ENCODE peak calls at places on chromosomes 4 and X, in five cellular contexts. T is right atrium auricular region, P is body of pancreas, V is cardiac muscle cell, K is fibroblast of lung. F is an unnamed sample.

GRCh38 chr4:84470204-84470785 is 28.8 kb downstream of the NKX6-1 start:
- DNase-seq in K (no peak), V (no peak), P (no peak), T (no peak), F (no peak)

GRCh38 chrX:106391284-106391852 is 220.4 kb upstream of the RADX start:
- DNase-seq in V (peak; percentile 41), P (no peak), K (peak; percentile 15), T (no peak), F (no peak)

GRCh38 chr4:56696056-56696455 is 15.0 kb upstream of the HOPX start:
- DNase-seq in V (no peak), K (no peak), T (no peak), P (no peak), F (no peak)

GRCh38 chrX:97936296-97936695 is 1052.6 kb downstream of the RPA4 start:
- DNase-seq in K (no peak), T (no peak), P (no peak), V (no peak), F (peak; percentile 78)

GRCh38 chr4:111595456-111595855 is 549.8 kb upstream of the FAM241A start:
- DNase-seq in K (no peak), P (no peak), V (no peak), T (no peak), F (no peak)

GRCh38 chr4:112422644-112423043 is 93.3 kb downstream of the NEUROG2 start:
- DNase-seq in V (no peak), T (no peak), K (no peak), P (no peak), F (no peak)

GRCh38 chrX:152814048-152814447 is 16.5 kb downstream of the CETN2 start:
- DNase-seq in V (no peak), K (no peak), T (no peak), P (no peak), F (no peak)

GRCh38 chrX:142076633-142077032 is 128.5 kb downstream of the MAGEC2 start:
- DNase-seq in K (no peak), P (no peak), V (no peak), T (no peak), F (peak; percentile 8)

GRCh38 chr4:51901363-51901762 is 58.4 kb downstream of the DCUN1D4 start:
- DNase-seq in K (no peak), P (no peak), V (no peak), T (no peak), F (no peak)

GRCh38 chr4:72706633-72707032 is 137.6 kb upstream of the ADAMTS3 start:
- DNase-seq in T (no peak), P (no peak), V (no peak), K (no peak), F (no peak)

GRCh38 chrX:107629533-107629909 is 1.2 kb downstream of the PRPS1 start:
- DNase-seq in P (no peak), T (no peak), K (peak; percentile 39), V (peak; percentile 29), F (no peak)

GRCh38 chr4:80072607-80073361 is at the start of gene ANTXR2:
- DNase-seq in V (peak; percentile 99), T (peak; percentile 92), P (peak; percentile 85), K (peak; percentile 98), F (peak; percentile 53)

GRCh38 chr4:182724414-182724813 is 192.8 kb downstream of the DCTD start:
- DNase-seq in T (no peak), V (no peak), K (peak; percentile 8), P (no peak), F (no peak)

GRCh38 chr4:1405249-1405635 is 1.0 kb downstream of the NKX1-1 start:
- DNase-seq in V (no peak), T (peak; percentile 11), K (no peak), P (no peak), F (no peak)
- H3K4me3 ChIP-seq in V (no peak overlapping the region), T (no peak overlapping the region), K (no peak overlapping the region), P (no peak overlapping the region), F (no peak overlapping the region)

DNA sequence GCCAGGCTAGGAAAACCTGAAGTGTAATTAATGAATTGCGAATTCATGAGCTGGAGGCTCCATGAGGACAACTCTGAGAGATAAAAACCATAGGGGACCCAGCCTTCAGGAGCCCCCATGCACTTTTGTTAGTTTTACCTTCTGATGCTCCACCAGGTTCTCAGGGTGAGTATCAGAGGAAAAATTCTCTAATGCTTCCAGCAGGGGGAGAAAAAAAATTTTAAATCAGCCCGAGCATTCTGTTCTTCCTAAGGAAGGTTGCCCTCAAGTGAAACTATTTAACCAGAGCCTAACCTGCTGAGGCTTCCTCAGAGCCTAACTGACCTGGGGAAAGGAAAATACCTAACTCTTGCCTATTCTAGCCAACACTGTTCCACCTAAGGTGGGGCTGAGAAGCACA is 552.6 kb downstream of the PPARGC1A start:
- DNase-seq in T (no peak), K (no peak), V (no peak), P (no peak), F (no peak)
- TF ChIP-seq CTCF in T (peak; percentile 44), K (no peak), V (peak; percentile 23), P (peak; percentile 10), F (no peak)

DNA sequence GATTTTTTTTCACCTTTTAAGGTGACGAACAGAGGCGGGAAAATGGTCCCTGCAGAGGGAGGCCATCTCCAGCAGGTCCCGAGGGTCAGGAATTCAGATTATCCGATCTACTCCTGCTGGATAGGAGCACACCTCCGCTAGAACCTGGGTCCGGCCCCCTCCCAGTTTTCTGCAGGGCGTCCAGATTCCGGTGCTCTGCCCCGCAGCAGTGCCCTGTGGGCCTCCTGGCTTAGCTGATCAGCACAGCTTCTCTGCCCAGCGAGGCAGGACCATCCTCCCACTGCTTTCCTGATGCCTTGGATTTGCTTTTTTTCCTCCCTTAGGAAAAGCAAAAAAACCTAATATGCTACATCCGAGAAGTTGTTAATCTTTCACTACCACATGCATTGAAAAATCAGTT is 2.3 kb downstream of the TBL1X start:
- DNase-seq in P (no peak), V (no peak), K (no peak), T (no peak), F (no peak)
- H3K4me3 ChIP-seq in P (no peak overlapping the region), V (no peak overlapping the region), K (peak overlapping the region; percentile 67), T (no peak overlapping the region), F (no peak overlapping the region)

DNA sequence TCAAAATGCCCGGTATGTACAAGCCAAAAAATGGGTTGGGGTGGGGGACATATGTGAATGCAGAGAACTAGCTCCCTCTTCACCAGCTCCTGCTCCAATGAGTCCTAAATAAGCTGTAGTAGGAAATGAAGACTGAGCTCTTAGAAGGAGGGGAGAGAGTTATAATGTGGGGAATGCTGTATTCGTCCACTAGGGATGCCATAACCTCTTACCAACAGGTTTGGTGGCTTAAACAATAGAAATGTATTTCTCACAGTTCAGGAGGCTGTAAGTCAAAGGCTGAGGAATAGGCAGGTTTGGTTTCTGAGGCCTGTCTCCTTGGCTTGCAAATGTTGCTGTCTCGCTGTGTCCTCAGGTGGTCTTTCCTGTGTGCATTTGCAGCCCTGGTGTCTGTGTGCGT is 4.4 kb upstream of the INPP4B start:
- DNase-seq in P (no peak), V (peak; percentile 11), K (no peak), T (no peak), F (no peak)
- TF ChIP-seq CTCF in P (no peak), V (peak; percentile 41), K (peak; percentile 28), T (no peak), F (peak; percentile 32)

GRCh38 chr4:184117662-184118199 is 99.9 kb downstream of the ENPP6 start:
- DNase-seq in T (no peak), P (no peak), V (no peak), K (no peak), F (no peak)
- H3K4me3 ChIP-seq in T (no peak overlapping the region), P (no peak overlapping the region), V (no peak overlapping the region), K (no peak overlapping the region), F (no peak overlapping the region)

DNA sequence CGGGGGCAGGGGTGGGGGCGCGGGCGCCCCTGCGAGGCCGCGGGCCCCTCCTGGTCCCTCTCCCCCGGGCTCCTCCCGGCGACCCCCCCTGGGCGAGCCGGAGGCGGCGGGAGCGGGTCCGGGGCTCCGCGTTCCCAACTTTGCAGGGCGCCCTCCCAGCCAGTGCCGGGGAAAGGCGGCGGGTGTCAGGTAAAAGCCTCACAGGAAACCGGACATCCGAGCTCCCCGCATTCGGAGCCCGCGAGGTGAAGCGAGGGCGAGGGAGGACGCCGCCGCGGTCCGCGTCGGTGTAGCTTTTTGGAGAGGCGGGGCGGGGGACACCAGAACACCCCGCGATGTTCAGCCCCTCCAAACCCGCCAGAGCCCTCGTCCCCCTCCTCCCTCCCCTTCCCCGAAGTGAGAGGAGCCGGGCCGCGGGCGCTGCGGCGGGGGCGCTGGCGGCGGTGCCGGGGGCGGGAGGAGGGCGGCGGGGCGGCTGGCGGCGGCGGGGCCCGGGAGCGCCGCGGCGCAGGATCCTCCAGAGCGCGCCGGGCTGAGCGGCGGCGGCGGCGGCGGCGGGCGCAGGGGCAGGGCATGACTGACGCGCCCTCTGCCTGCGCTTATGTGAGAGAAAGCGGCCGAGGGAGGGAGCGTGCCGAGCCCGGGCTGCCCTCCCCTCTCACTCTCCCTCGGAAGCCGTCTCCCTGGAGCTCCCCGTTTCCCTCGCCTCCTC is at the start of gene VEGFC:
- DNase-seq in V (peak; percentile 85), K (peak; percentile 77), T (no peak), P (peak; percentile 46), F (no peak)
- TF ChIP-seq CTCF in V (no peak), K (no peak), T (peak; percentile 36), P (peak; percentile 23), F (peak; percentile 40)

DNA sequence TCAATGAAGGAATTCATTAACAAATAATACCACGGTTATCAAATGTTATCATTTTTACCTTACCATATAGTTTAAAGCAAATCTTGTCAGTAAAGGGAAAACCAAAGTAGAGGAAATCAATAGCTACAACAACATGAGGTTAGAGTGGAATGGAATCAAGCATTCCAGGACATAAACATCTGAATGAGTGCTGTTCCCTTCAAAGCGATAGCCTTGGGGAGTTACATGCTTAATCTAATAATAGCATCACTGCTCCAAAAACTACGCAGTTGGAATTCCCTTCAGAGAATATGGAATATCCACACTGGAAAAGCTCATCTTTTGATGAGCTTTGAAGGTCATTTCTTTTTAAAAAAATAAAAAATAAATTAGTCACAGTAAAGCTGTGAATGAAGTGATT is 31.2 kb downstream of the PDE5A start:
- DNase-seq in K (peak; percentile 38), T (no peak), V (no peak), P (no peak), F (no peak)
- H3K4me3 ChIP-seq in K (peak overlapping the region; percentile 14), T (no peak overlapping the region), V (no peak overlapping the region), P (no peak overlapping the region), F (no peak overlapping the region)

GRCh38 chrX:39705299-39705698 is 392.5 kb downstream of the BCOR start:
- DNase-seq in K (peak; percentile 89), V (peak; percentile 92), T (peak; percentile 78), P (peak; percentile 86), F (peak; percentile 54)
- TF ChIP-seq CTCF in K (peak; percentile 54), V (peak; percentile 60), T (peak; percentile 50), P (peak; percentile 56), F (peak; percentile 36)

DNA sequence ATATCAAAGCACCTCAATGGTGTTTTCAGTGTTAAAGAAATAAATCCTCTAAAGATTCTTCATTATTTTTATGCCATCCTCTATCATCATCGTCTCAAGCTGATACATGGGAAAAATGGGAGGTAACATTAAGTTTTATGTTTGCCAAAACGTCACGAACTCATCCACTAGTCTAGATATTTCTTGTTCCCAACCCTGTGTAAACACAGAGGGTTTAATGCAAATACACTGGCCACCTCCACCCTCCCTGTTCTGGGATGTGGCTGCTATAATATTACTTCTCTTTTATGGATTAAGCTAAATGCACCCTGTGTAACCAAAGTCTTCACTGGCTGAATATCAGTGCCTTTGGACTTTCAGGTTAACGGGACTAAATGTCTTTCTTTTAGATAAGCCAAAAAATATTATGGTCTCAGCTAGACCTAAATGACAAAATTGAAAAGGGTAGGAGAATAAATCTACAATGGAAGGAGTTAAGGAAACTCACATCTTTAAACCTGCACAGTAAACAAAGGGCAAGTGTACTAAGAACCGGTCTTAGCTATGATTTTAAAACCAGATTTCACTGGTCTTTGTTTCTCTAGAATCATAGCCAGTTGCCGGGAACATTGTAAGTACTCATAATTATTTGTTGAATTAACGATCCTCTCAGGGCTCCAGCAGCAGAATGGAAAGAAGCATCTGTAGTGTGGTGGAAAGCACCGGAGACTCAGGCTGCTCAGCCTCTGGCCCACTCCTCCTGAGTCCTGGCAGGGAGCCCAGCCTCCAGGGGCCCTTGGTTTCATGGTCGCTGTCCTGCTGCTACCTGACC is 103.5 kb upstream of the NOCT start:
- DNase-seq in V (no peak), K (no peak), P (peak; percentile 46), T (no peak), F (peak; percentile 86)
- H3K4me3 ChIP-seq in V (no peak overlapping the region), K (no peak overlapping the region), P (no peak overlapping the region), T (no peak overlapping the region), F (peak overlapping the region; percentile 30)